ENCODE peak calls at places on chromosomes 13 and 19, in ten cellular contexts. One of them, this sample, is unnamed.

GRCh38 chr13:46633416-46633815 is 80.4 kb downstream of the LRCH1 start:
- DNase-seq in Peyer's patch: no peak
- DNase-seq in ascending aorta: no peak
- DNase-seq in left lung: no peak
- DNase-seq in PC-3: peak; percentile 11
- DNase-seq in psoas muscle: no peak
- DNase-seq in testis: no peak
- DNase-seq in mucosa of descending colon: no peak
- DNase-seq in SJSA1: no peak
- DNase-seq in CD8-positive, alpha-beta memory T cell: no peak
- DNase-seq in this sample: peak; percentile 44

GRCh38 chr13:34435338-34435737 is 506.7 kb upstream of the NBEA start:
- DNase-seq in Peyer's patch: no peak
- DNase-seq in ascending aorta: no peak
- DNase-seq in left lung: no peak
- DNase-seq in PC-3: peak; percentile 52
- DNase-seq in psoas muscle: no peak
- DNase-seq in testis: no peak
- DNase-seq in mucosa of descending colon: no peak
- DNase-seq in SJSA1: peak; percentile 49
- DNase-seq in CD8-positive, alpha-beta memory T cell: no peak
- DNase-seq in this sample: no peak

GRCh38 chr13:44516771-44517170 is 59.4 kb downstream of the TSC22D1 start:
- DNase-seq in Peyer's patch: no peak
- DNase-seq in ascending aorta: no peak
- DNase-seq in left lung: no peak
- DNase-seq in PC-3: peak; percentile 10
- DNase-seq in psoas muscle: no peak
- DNase-seq in testis: no peak
- DNase-seq in mucosa of descending colon: no peak
- DNase-seq in SJSA1: no peak
- DNase-seq in CD8-positive, alpha-beta memory T cell: no peak
- DNase-seq in this sample: no peak

GRCh38 chr13:88840085-88840484 is 1168.9 kb downstream of the SLITRK5 start:
- DNase-seq in Peyer's patch: no peak
- DNase-seq in ascending aorta: no peak
- DNase-seq in left lung: no peak
- DNase-seq in PC-3: no peak
- DNase-seq in psoas muscle: no peak
- DNase-seq in testis: no peak
- DNase-seq in mucosa of descending colon: no peak
- DNase-seq in SJSA1: no peak
- DNase-seq in CD8-positive, alpha-beta memory T cell: no peak
- DNase-seq in this sample: no peak

GRCh38 chr19:5218963-5219530 is 121.6 kb downstream of the PTPRS start:
- DNase-seq in Peyer's patch: no peak
- DNase-seq in ascending aorta: no peak
- DNase-seq in left lung: no peak
- DNase-seq in PC-3: no peak
- DNase-seq in psoas muscle: no peak
- DNase-seq in testis: no peak
- DNase-seq in mucosa of descending colon: no peak
- DNase-seq in SJSA1: no peak
- DNase-seq in CD8-positive, alpha-beta memory T cell: no peak
- DNase-seq in this sample: no peak

GRCh38 chr19:5216141-5216847 is 124.3 kb downstream of the PTPRS start:
- DNase-seq in Peyer's patch: no peak
- DNase-seq in ascending aorta: no peak
- DNase-seq in left lung: no peak
- DNase-seq in PC-3: no peak
- DNase-seq in psoas muscle: no peak
- DNase-seq in testis: no peak
- DNase-seq in mucosa of descending colon: no peak
- DNase-seq in SJSA1: no peak
- DNase-seq in CD8-positive, alpha-beta memory T cell: no peak
- DNase-seq in this sample: no peak

GRCh38 chr19:33234092-33234491 is 8.4 kb upstream of the SLC7A10 start:
- DNase-seq in Peyer's patch: no peak
- DNase-seq in ascending aorta: no peak
- DNase-seq in left lung: no peak
- DNase-seq in PC-3: no peak
- DNase-seq in psoas muscle: peak; percentile 37
- DNase-seq in testis: no peak
- DNase-seq in mucosa of descending colon: no peak
- DNase-seq in SJSA1: no peak
- DNase-seq in CD8-positive, alpha-beta memory T cell: no peak
- DNase-seq in this sample: no peak

GRCh38 chr19:4639531-4640246 is 373 bp downstream of the TNFAIP8L1 start:
- DNase-seq in Peyer's patch: peak; percentile 61
- DNase-seq in ascending aorta: no peak
- DNase-seq in left lung: peak; percentile 47
- DNase-seq in PC-3: no peak
- DNase-seq in psoas muscle: peak; percentile 69
- DNase-seq in testis: no peak
- DNase-seq in mucosa of descending colon: peak; percentile 71
- DNase-seq in SJSA1: no peak
- DNase-seq in CD8-positive, alpha-beta memory T cell: no peak
- DNase-seq in this sample: peak; percentile 63

GRCh38 chr19:55598719-55599467 is 424 bp downstream of the FIZ1 start:
- DNase-seq in Peyer's patch: peak; percentile 96
- DNase-seq in ascending aorta: peak; percentile 97
- DNase-seq in left lung: peak; percentile 94
- DNase-seq in PC-3: peak; percentile 98
- DNase-seq in psoas muscle: peak; percentile 97
- DNase-seq in testis: peak; percentile 95
- DNase-seq in mucosa of descending colon: peak; percentile 97
- DNase-seq in SJSA1: peak; percentile 96
- DNase-seq in CD8-positive, alpha-beta memory T cell: peak; percentile 85
- DNase-seq in this sample: peak; percentile 95

GRCh38 chr13:91520952-91521351 is 122.5 kb downstream of the GPC5 start:
- DNase-seq in Peyer's patch: no peak
- DNase-seq in ascending aorta: no peak
- DNase-seq in left lung: no peak
- DNase-seq in PC-3: no peak
- DNase-seq in psoas muscle: no peak
- DNase-seq in testis: no peak
- DNase-seq in mucosa of descending colon: no peak
- DNase-seq in SJSA1: no peak
- DNase-seq in CD8-positive, alpha-beta memory T cell: no peak
- DNase-seq in this sample: no peak

GRCh38 chr19:10866495-10866894 is 4.9 kb upstream of the CARM1 start:
- DNase-seq in Peyer's patch: no peak
- DNase-seq in ascending aorta: no peak
- DNase-seq in left lung: no peak
- DNase-seq in PC-3: no peak
- DNase-seq in psoas muscle: no peak
- DNase-seq in testis: no peak
- DNase-seq in mucosa of descending colon: no peak
- DNase-seq in SJSA1: no peak
- DNase-seq in CD8-positive, alpha-beta memory T cell: no peak
- DNase-seq in this sample: no peak

GRCh38 chr19:9650345-9650744 is 24.6 kb downstream of the ZNF562 start:
- DNase-seq in Peyer's patch: no peak
- DNase-seq in ascending aorta: no peak
- DNase-seq in left lung: no peak
- DNase-seq in PC-3: no peak
- DNase-seq in psoas muscle: no peak
- DNase-seq in testis: no peak
- DNase-seq in mucosa of descending colon: no peak
- DNase-seq in SJSA1: no peak
- DNase-seq in CD8-positive, alpha-beta memory T cell: no peak
- DNase-seq in this sample: no peak

GRCh38 chr13:23928985-23929384 is 31.7 kb upstream of the C1QTNF9B start:
- DNase-seq in Peyer's patch: no peak
- DNase-seq in ascending aorta: no peak
- DNase-seq in left lung: no peak
- DNase-seq in PC-3: peak; percentile 80
- DNase-seq in psoas muscle: no peak
- DNase-seq in testis: no peak
- DNase-seq in mucosa of descending colon: no peak
- DNase-seq in SJSA1: no peak
- DNase-seq in CD8-positive, alpha-beta memory T cell: no peak
- DNase-seq in this sample: no peak

GRCh38 chr19:54310543-54310942 is 2.4 kb downstream of the LILRA5 start:
- DNase-seq in Peyer's patch: no peak
- DNase-seq in ascending aorta: no peak
- DNase-seq in left lung: no peak
- DNase-seq in PC-3: no peak
- DNase-seq in psoas muscle: no peak
- DNase-seq in testis: no peak
- DNase-seq in mucosa of descending colon: no peak
- DNase-seq in SJSA1: no peak
- DNase-seq in CD8-positive, alpha-beta memory T cell: no peak
- DNase-seq in this sample: no peak

GRCh38 chr13:94309997-94310842 is 169.3 kb downstream of the DCT start:
- DNase-seq in Peyer's patch: no peak
- DNase-seq in ascending aorta: no peak
- DNase-seq in left lung: no peak
- DNase-seq in PC-3: peak; percentile 79
- DNase-seq in psoas muscle: no peak
- DNase-seq in testis: no peak
- DNase-seq in mucosa of descending colon: no peak
- DNase-seq in SJSA1: peak; percentile 49
- DNase-seq in CD8-positive, alpha-beta memory T cell: no peak
- DNase-seq in this sample: no peak

GRCh38 chr13:46146898-46147297 is 35.1 kb downstream of the LCP1 start:
- DNase-seq in Peyer's patch: no peak
- DNase-seq in ascending aorta: no peak
- DNase-seq in left lung: no peak
- DNase-seq in PC-3: no peak
- DNase-seq in psoas muscle: no peak
- DNase-seq in testis: peak; percentile 21
- DNase-seq in mucosa of descending colon: no peak
- DNase-seq in SJSA1: no peak
- DNase-seq in CD8-positive, alpha-beta memory T cell: no peak
- DNase-seq in this sample: peak; percentile 63

DNA sequence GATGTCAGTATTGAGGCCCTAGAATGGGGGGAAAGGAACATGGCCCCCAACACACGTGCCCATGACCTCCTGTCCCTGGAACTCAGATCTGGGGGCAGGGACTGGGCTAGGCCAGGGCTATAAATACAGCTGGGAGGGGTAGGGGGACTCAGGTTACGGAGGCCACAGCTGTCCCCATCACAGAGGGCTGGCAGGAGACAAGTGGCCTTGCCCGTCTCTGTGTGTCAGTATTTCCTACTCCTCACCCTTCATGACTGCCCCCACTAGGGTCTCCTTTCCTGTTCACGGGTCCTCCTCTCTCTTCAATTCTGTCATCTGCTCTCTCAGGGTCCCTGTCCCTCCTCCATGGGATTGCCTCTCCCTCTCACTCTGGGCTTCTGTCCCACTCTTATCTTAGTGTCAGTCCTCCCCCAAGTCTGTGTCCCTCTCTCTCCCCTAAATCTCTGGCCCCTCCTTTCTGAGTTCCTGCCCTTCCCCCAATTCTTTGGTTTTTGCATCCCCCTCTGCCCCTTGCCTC is 692 bp upstream of the HRC start:
- DNase-seq in Peyer's patch: no peak
- DNase-seq in ascending aorta: no peak
- DNase-seq in left lung: no peak
- DNase-seq in PC-3: no peak
- DNase-seq in psoas muscle: peak; percentile 93
- DNase-seq in testis: no peak
- DNase-seq in mucosa of descending colon: no peak
- DNase-seq in SJSA1: no peak
- DNase-seq in CD8-positive, alpha-beta memory T cell: no peak
- DNase-seq in this sample: no peak
- H3K4me1 ChIP-seq in Peyer's patch: peaks cover 29% of the 10 kb centered on the region
- H3K4me1 ChIP-seq in ascending aorta: peaks cover 5% of the 10 kb centered on the region
- H3K4me1 ChIP-seq in left lung: peaks cover 23% of the 10 kb centered on the region
- H3K4me1 ChIP-seq in PC-3: peaks cover 17% of the 10 kb centered on the region
- H3K4me1 ChIP-seq in psoas muscle: peaks cover 27% of the 10 kb centered on the region
- H3K4me1 ChIP-seq in testis: peaks cover 20% of the 10 kb centered on the region
- H3K4me1 ChIP-seq in mucosa of descending colon: peaks cover 24% of the 10 kb centered on the region
- H3K4me1 ChIP-seq in SJSA1: peaks cover 15% of the 10 kb centered on the region
- H3K4me1 ChIP-seq in CD8-positive, alpha-beta memory T cell: peaks cover 19% of the 10 kb centered on the region
- H3K4me1 ChIP-seq in this sample: peaks cover 15% of the 10 kb centered on the region

DNA sequence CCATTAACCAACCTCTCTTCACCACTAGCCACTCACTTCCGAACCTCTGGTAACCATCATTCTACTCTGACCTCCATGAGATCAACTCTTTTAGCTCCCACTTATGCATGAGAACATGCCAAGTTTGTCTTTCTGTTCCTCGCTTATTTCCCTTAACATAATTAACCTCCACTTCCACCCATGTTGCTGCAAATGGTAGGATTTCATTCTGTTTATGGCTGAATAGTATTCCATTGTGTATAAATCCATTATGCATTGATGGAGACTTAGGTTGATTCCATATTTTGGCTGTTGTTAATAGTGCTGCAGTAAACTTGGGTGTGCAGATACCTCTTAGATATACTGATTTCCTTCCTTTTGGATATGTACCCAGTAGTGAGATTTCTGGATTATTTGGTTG is 30.2 kb downstream of the ZNF382 start:
- DNase-seq in Peyer's patch: no peak
- DNase-seq in ascending aorta: no peak
- DNase-seq in left lung: no peak
- DNase-seq in PC-3: no peak
- DNase-seq in psoas muscle: no peak
- DNase-seq in testis: no peak
- DNase-seq in mucosa of descending colon: no peak
- DNase-seq in SJSA1: no peak
- DNase-seq in CD8-positive, alpha-beta memory T cell: no peak
- DNase-seq in this sample: no peak
- H3K9me3 ChIP-seq in Peyer's patch: peaks cover 66% of the 10 kb centered on the region
- H3K9me3 ChIP-seq in ascending aorta: peaks cover 98% of the 10 kb centered on the region
- H3K9me3 ChIP-seq in left lung: peaks cover 28% of the 10 kb centered on the region
- H3K9me3 ChIP-seq in PC-3: peaks cover 29% of the 10 kb centered on the region
- H3K9me3 ChIP-seq in psoas muscle: peaks cover 100% of the 10 kb centered on the region
- H3K9me3 ChIP-seq in testis: no peaks in the 10 kb centered on the region
- H3K9me3 ChIP-seq in mucosa of descending colon: peaks cover 100% of the 10 kb centered on the region
- H3K9me3 ChIP-seq in SJSA1: peaks cover 26% of the 10 kb centered on the region
- H3K9me3 ChIP-seq in CD8-positive, alpha-beta memory T cell: peaks cover 58% of the 10 kb centered on the region
- H3K9me3 ChIP-seq in this sample: peaks cover 51% of the 10 kb centered on the region

GRCh38 chr13:110684388-110685056 is 21.4 kb downstream of the CARS2 start:
- DNase-seq in Peyer's patch: peak; percentile 45
- DNase-seq in ascending aorta: peak; percentile 30
- DNase-seq in left lung: no peak
- DNase-seq in PC-3: no peak
- DNase-seq in psoas muscle: no peak
- DNase-seq in testis: no peak
- DNase-seq in mucosa of descending colon: no peak
- DNase-seq in SJSA1: peak; percentile 66
- DNase-seq in CD8-positive, alpha-beta memory T cell: no peak
- DNase-seq in this sample: no peak
- H3K36me3 ChIP-seq in Peyer's patch: no peaks in the 10 kb centered on the region
- H3K36me3 ChIP-seq in ascending aorta: peaks cover 74% of the 10 kb centered on the region
- H3K36me3 ChIP-seq in left lung: peaks cover 85% of the 10 kb centered on the region
- H3K36me3 ChIP-seq in PC-3: peaks cover 17% of the 10 kb centered on the region
- H3K36me3 ChIP-seq in psoas muscle: peaks cover 86% of the 10 kb centered on the region
- H3K36me3 ChIP-seq in testis: no peaks in the 10 kb centered on the region
- H3K36me3 ChIP-seq in mucosa of descending colon: no peaks in the 10 kb centered on the region
- H3K36me3 ChIP-seq in SJSA1: peaks cover 98% of the 10 kb centered on the region
- H3K36me3 ChIP-seq in CD8-positive, alpha-beta memory T cell: peaks cover 13% of the 10 kb centered on the region
- H3K36me3 ChIP-seq in this sample: peaks cover 2% of the 10 kb centered on the region

DNA sequence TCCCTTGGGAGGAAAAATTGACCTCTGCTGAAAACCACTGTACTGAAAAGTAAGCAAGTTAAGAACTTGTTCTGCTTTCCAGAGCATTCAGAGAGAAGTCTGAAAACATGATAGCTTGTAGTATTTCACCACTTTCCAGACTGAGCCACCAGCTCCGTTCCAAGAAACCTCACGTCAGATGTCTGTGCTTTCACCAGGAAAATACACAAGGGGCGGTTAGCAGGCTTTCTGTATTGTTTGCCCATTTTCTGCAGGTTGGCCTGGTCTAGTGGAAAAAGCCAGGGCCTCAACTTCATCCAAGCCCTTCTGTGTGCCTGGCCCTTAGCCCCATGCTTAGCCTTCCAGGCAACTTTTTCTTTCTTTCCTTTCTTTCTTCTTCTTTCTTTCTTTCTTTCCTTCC is 36.4 kb downstream of the RXFP2 start:
- DNase-seq in Peyer's patch: no peak
- DNase-seq in ascending aorta: peak; percentile 90
- DNase-seq in left lung: no peak
- DNase-seq in PC-3: no peak
- DNase-seq in psoas muscle: peak; percentile 66
- DNase-seq in testis: peak; percentile 14
- DNase-seq in mucosa of descending colon: no peak
- DNase-seq in SJSA1: no peak
- DNase-seq in CD8-positive, alpha-beta memory T cell: no peak
- DNase-seq in this sample: no peak
- H3K4me1 ChIP-seq in Peyer's patch: no peaks in the 10 kb centered on the region
- H3K4me1 ChIP-seq in ascending aorta: peaks cover 28% of the 10 kb centered on the region
- H3K4me1 ChIP-seq in left lung: peaks cover 7% of the 10 kb centered on the region
- H3K4me1 ChIP-seq in PC-3: no peaks in the 10 kb centered on the region
- H3K4me1 ChIP-seq in psoas muscle: no peaks in the 10 kb centered on the region
- H3K4me1 ChIP-seq in testis: no peaks in the 10 kb centered on the region
- H3K4me1 ChIP-seq in mucosa of descending colon: no peaks in the 10 kb centered on the region
- H3K4me1 ChIP-seq in SJSA1: peaks cover 8% of the 10 kb centered on the region
- H3K4me1 ChIP-seq in CD8-positive, alpha-beta memory T cell: no peaks in the 10 kb centered on the region
- H3K4me1 ChIP-seq in this sample: no peaks in the 10 kb centered on the region

This sample was measured in Caco-2.